ENCODE peak calls at places on chromosomes 5 and 9, in seven cellular contexts. J is progenitor cell of endocrine pancreas, C is lower lobe of right lung, U is neural crest cell, P is heart left ventricle, F is GM13977, N is uterus. Q is an unnamed sample.

GRCh38 chr9:77848897-77849296 is 182.7 kb downstream of the GNAQ start:
- DNase-seq in F (no peak), N (peak), C (peak), U (no peak), P (no peak), J (no peak), Q (peak)

GRCh38 chr9:131478421-131478868 is 24.3 kb upstream of the POMT1 start:
- DNase-seq in J (peak), P (no peak), C (peak), N (peak), U (peak), F (peak), Q (no peak)

GRCh38 chr5:91384671-91385430 is 1.7 kb upstream of the ARRDC3 start:
- DNase-seq in N (peak), P (peak), C (no peak), J (no peak), F (peak), U (no peak), Q (no peak)

GRCh38 chr9:93076792-93077128 is 18.3 kb downstream of the SUSD3 start:
- DNase-seq in C (no peak), P (no peak), F (no peak), N (no peak), J (no peak), U (no peak), Q (no peak)

GRCh38 chr5:144309265-144309664 is 138.6 kb downstream of the KCTD16 start:
- DNase-seq in F (no peak), N (no peak), J (no peak), C (no peak), U (no peak), P (no peak), Q (no peak)

GRCh38 chr5:154995679-154996078 is 17.9 kb upstream of the KIF4B start:
- DNase-seq in F (no peak), P (no peak), J (no peak), C (no peak), U (no peak), N (no peak), Q (no peak)

GRCh38 chr5:63401434-63402046 is 560.7 kb downstream of the HTR1A start:
- DNase-seq in F (peak), C (peak), J (peak), U (peak), N (peak), P (peak), Q (no peak)

GRCh38 chr5:32392039-32392438 is 52.5 kb downstream of the ZFR start:
- DNase-seq in J (no peak), P (no peak), C (no peak), F (no peak), N (no peak), U (no peak), Q (no peak)

GRCh38 chr9:89530721-89531120 is 32.8 kb upstream of the SEMA4D start:
- DNase-seq in N (no peak), C (no peak), P (no peak), F (no peak), J (no peak), U (no peak), Q (no peak)

GRCh38 chr9:37951671-37952579 is 48.0 kb upstream of the SLC25A51 start:
- DNase-seq in C (peak), J (no peak), N (no peak), P (no peak), U (no peak), F (no peak), Q (no peak)

GRCh38 chr9:117494401-117495130 is 79.7 kb upstream of the ASTN2 start:
- DNase-seq in C (no peak), J (no peak), U (no peak), F (no peak), N (no peak), P (no peak), Q (no peak)

GRCh38 chr9:68964765-68965164 is 49.1 kb downstream of the PRKACG start:
- DNase-seq in U (no peak), P (no peak), C (no peak), J (no peak), N (no peak), F (no peak), Q (no peak)

GRCh38 chr5:79974896-79975295 is 16.2 kb downstream of the MTX3 start:
- DNase-seq in F (no peak), U (no peak), J (no peak), C (no peak), P (no peak), N (no peak), Q (no peak)

GRCh38 chr9:37625262-37626147 is 25.2 kb upstream of the FRMPD1 start:
- DNase-seq in P (no peak), N (no peak), J (no peak), F (no peak), C (no peak), U (no peak), Q (no peak)

GRCh38 chr5:92775711-92776615 is 805.1 kb downstream of the NR2F1-AS1 start:
- DNase-seq in U (no peak), F (no peak), N (no peak), C (no peak), P (no peak), J (no peak), Q (no peak)

GRCh38 chr5:92777421-92777820 is 803.6 kb downstream of the NR2F1-AS1 start:
- DNase-seq in N (no peak), J (no peak), C (no peak), F (no peak), P (no peak), U (no peak), Q (no peak)

GRCh38 chr5:92779536-92779935 is 801.5 kb downstream of the NR2F1-AS1 start:
- DNase-seq in N (no peak), J (no peak), C (no peak), U (no peak), P (no peak), F (no peak), Q (no peak)

GRCh38 chr5:92778261-92778660 is 802.8 kb downstream of the NR2F1-AS1 start:
- DNase-seq in J (no peak), C (no peak), N (no peak), F (no peak), P (no peak), U (no peak), Q (no peak)

GRCh38 chr5:92780057-92780456 is 801.0 kb downstream of the NR2F1-AS1 start:
- DNase-seq in F (no peak), N (no peak), P (no peak), J (no peak), U (no peak), C (no peak), Q (no peak)
- TF ChIP-seq CTCF in F (no peak), N (no peak), P (no peak), J (no peak), U (no peak), C (no peak), Q (no peak)

DNA sequence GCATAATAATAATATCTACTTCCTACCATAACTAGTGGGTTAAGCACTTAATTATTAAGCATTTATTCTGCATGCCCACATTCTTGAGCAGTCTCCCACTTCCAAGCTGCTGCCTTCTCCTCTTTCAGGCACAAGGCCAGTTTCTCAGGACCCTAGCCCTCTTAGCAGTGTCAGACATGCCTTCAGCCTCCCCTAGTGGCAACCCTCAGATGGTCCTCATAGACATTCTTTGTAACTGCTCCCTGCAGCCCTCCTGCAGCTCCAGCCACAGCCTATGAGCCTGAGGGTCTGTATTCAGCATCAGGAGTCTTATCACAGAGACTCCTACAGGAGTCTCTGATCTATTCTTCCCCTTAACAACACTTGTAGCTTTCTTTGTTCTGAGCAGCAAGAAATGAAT is 3.8 kb downstream of the IL9 start:
- DNase-seq in U (peak), C (no peak), F (no peak), N (no peak), P (no peak), J (no peak), Q (no peak)
- TF ChIP-seq CTCF in U (peak), C (no peak), F (no peak), N (no peak), P (no peak), J (peak), Q (no peak)

DNA sequence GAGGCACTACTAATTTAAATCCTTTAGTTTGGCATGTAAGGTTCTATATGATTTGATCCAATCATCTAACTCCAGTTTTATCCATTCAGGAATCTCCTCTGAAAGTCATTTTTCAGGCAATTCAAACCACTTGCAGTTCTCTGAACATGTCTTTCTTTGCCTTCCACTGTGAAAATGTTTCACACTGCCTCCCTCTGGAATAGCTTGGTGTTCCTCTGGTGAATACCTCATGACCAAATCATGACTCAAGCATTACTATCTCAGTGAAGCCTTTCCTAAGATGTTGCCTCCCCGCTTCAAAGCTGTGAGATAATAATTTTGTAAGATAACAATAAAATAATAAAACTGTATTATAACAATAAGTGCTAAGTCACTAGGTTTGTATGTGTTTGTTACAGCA is 981.1 kb downstream of the DTWD2 start:
- DNase-seq in F (no peak), N (no peak), C (no peak), U (no peak), P (no peak), J (no peak), Q (no peak)
- TF ChIP-seq CTCF in F (no peak), N (no peak), C (no peak), U (no peak), P (no peak), J (no peak), Q (no peak)

DNA sequence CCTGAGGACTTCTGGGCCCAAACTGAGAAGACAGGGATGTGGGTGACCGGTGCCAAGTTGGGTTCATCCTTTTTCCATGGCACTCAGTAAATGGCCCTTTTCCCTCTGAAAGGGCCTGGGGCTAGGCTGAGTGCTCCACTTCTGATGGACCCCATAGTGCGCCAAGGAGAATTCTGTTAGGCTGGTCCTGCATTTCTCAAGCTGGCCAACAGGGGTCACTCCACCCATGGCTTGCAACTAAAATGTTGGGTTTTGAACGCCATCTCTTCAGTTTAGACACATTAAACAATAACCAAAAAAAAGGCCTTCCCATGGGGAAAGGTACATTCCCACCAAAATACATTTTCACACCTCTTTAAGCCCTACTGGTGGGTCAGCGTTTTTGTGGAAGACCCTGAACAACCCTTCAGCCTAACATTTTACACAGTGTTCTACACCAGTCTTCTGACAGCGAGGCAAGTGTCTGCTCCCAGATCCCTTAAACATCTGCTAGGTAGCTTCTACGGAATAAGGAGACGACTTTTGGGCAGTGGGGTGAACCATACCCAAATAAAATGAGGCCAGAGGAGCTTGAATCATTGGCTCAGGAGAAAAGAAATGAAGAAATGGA is 27.3 kb downstream of the CNTFR start:
- DNase-seq in F (peak), C (no peak), P (no peak), N (no peak), J (no peak), U (no peak), Q (no peak)
- TF ChIP-seq CTCF in F (peak), C (peak), P (peak), N (peak), J (peak), U (peak), Q (no peak)

DNA sequence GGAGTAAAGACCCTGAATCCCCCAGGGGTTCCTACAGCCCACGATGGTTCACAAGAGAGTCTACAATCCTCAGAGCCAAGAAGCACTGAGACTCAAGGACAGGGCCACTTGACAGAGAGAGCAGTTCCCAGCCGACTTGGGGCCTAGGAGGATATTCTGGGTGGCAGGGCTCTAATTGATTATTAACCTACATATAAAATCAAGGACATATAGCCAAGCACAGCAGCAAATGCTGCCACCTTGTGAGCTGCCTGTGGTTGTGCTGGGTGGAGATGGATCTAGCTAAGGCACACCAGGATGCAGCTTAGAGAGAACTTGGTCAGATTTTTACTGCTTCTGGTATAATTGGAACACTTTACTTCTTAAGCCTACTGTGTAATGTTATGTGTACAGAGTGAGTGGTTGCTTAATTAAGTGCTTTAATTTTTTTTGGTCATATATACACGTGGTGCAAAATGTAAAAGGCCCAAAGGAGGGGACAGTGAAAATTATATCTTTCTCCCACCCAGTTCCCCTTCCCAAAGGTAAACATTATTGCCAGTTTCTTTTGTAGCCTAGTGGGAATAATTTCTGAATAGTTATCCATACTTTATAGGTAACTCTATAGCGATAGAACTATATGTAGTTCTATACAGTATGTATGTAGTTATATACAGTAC is 78.8 kb downstream of the F2RL2 start:
- DNase-seq in P (no peak), F (peak), N (no peak), C (peak), J (no peak), U (peak), Q (no peak)
- TF ChIP-seq CTCF in P (no peak), F (peak), N (no peak), C (peak), J (peak), U (peak), Q (no peak)

Q was measured in sigmoid colon.